ENCODE peak calls at places on chromosome 5, in five cellular contexts. One of them, this sample, is unnamed.

GRCh38 chr5:89613222-89613956 is 730.4 kb upstream of the MEF2C start:
- DNase-seq in WTC11: no peak
- DNase-seq in GM12878: peak
- DNase-seq in HepG2: no peak
- DNase-seq in K562: no peak
- DNase-seq in this sample: no peak

GRCh38 chr5:1745190-1745805 is 54.3 kb downstream of the MRPL36 start:
- DNase-seq in WTC11: peak
- DNase-seq in GM12878: no peak
- DNase-seq in HepG2: no peak
- DNase-seq in K562: no peak
- DNase-seq in this sample: no peak

GRCh38 chr5:160450164-160450932 is 28.7 kb downstream of the PTTG1 start:
- DNase-seq in WTC11: no peak
- DNase-seq in GM12878: no peak
- DNase-seq in HepG2: no peak
- DNase-seq in K562: no peak
- DNase-seq in this sample: no peak

GRCh38 chr5:5304361-5305035 is 118.0 kb upstream of the ICE1 start:
- DNase-seq in WTC11: no peak
- DNase-seq in GM12878: no peak
- DNase-seq in HepG2: no peak
- DNase-seq in K562: no peak
- DNase-seq in this sample: no peak

GRCh38 chr5:141957367-141957993 is 522 bp downstream of the PCDH12 start:
- DNase-seq in WTC11: no peak
- DNase-seq in GM12878: no peak
- DNase-seq in HepG2: no peak
- DNase-seq in K562: no peak
- DNase-seq in this sample: no peak

GRCh38 chr5:98398465-98398864 is 375.0 kb upstream of the RGMB start:
- DNase-seq in WTC11: no peak
- DNase-seq in GM12878: no peak
- DNase-seq in HepG2: no peak
- DNase-seq in K562: no peak
- DNase-seq in this sample: no peak

GRCh38 chr5:179218586-179219330 is 126.5 kb downstream of the ADAMTS2 start:
- DNase-seq in WTC11: no peak
- DNase-seq in GM12878: no peak
- DNase-seq in HepG2: no peak
- DNase-seq in K562: no peak
- DNase-seq in this sample: no peak

GRCh38 chr5:149073217-149073616 is 10.4 kb upstream of the SH3TC2 start:
- DNase-seq in WTC11: no peak
- DNase-seq in GM12878: no peak
- DNase-seq in HepG2: no peak
- DNase-seq in K562: no peak
- DNase-seq in this sample: no peak

GRCh38 chr5:32523625-32524024 is 61.7 kb upstream of the SUB1 start:
- DNase-seq in WTC11: peak
- DNase-seq in GM12878: no peak
- DNase-seq in HepG2: peak
- DNase-seq in K562: no peak
- DNase-seq in this sample: no peak

GRCh38 chr5:31090467-31090866 is 103.0 kb upstream of the CDH6 start:
- DNase-seq in WTC11: no peak
- DNase-seq in GM12878: no peak
- DNase-seq in HepG2: no peak
- DNase-seq in K562: no peak
- DNase-seq in this sample: no peak

GRCh38 chr5:178619390-178619789 is 7.5 kb downstream of the CLK4 start:
- DNase-seq in WTC11: no peak
- DNase-seq in GM12878: no peak
- DNase-seq in HepG2: no peak
- DNase-seq in K562: no peak
- DNase-seq in this sample: no peak

GRCh38 chr5:94031631-94032030 is 290.2 kb upstream of the POU5F2 start:
- DNase-seq in WTC11: no peak
- DNase-seq in GM12878: no peak
- DNase-seq in HepG2: no peak
- DNase-seq in K562: no peak
- DNase-seq in this sample: no peak

GRCh38 chr5:57698785-57699184 is 216.2 kb upstream of the ACTBL2 start:
- DNase-seq in WTC11: no peak
- DNase-seq in GM12878: no peak
- DNase-seq in HepG2: peak
- DNase-seq in K562: no peak
- DNase-seq in this sample: peak

GRCh38 chr5:93622240-93622885 is 39.3 kb downstream of the NR2F1 start:
- DNase-seq in WTC11: no peak
- DNase-seq in GM12878: no peak
- DNase-seq in HepG2: peak
- DNase-seq in K562: no peak
- DNase-seq in this sample: no peak

GRCh38 chr5:139147743-139148079 is 50.5 kb downstream of the SIL1 start:
- DNase-seq in WTC11: no peak
- DNase-seq in GM12878: no peak
- DNase-seq in HepG2: no peak
- DNase-seq in K562: no peak
- DNase-seq in this sample: no peak

DNA sequence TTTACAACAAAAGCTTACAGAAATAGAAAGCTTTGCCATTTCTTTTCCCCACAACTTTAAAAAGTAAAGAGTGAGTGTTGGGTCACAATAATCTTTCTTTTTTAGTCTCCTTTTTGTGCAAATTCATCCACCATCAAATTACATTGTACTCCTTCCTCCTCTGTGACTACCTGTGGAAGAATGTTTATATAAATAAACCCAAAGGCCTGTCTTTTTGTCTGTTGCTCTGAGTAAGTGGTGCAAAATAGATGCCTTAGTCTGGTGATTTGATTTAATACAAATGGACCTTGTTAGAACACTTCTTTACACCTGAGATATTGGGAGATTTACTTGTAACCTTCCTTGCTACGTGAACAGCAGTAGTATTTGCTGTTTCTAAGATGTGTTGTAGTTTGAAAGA is 53.5 kb upstream of the TAF11L2 start:
- DNase-seq in WTC11: no peak
- DNase-seq in GM12878: no peak
- DNase-seq in HepG2: no peak
- DNase-seq in K562: no peak
- DNase-seq in this sample: no peak
- TF ChIP-seq ATF3 in WTC11: no peak
- TF ChIP-seq ATF3 in GM12878: no peak
- TF ChIP-seq ATF3 in HepG2: no peak
- TF ChIP-seq ATF3 in K562: no peak
- TF ChIP-seq ATF3 in this sample: no peak

GRCh38 chr5:173631478-173631877 is 15.0 kb upstream of the BOD1 start:
- DNase-seq in WTC11: no peak
- DNase-seq in GM12878: no peak
- DNase-seq in HepG2: no peak
- DNase-seq in K562: no peak
- DNase-seq in this sample: no peak
- TF ChIP-seq USF2 in WTC11: no peak
- TF ChIP-seq USF2 in GM12878: no peak
- TF ChIP-seq USF2 in HepG2: no peak
- TF ChIP-seq USF2 in K562: no peak
- TF ChIP-seq USF2 in this sample: no peak

GRCh38 chr5:74829413-74829812 is 36.8 kb downstream of the FAM169A start:
- DNase-seq in WTC11: no peak
- DNase-seq in GM12878: no peak
- DNase-seq in HepG2: no peak
- DNase-seq in K562: no peak
- DNase-seq in this sample: no peak
- TF ChIP-seq ATF3 in WTC11: no peak
- TF ChIP-seq ATF3 in GM12878: no peak
- TF ChIP-seq ATF3 in HepG2: no peak
- TF ChIP-seq ATF3 in K562: no peak
- TF ChIP-seq ATF3 in this sample: no peak

GRCh38 chr5:171142617-171143016 is 166.4 kb upstream of the TLX3 start:
- DNase-seq in WTC11: no peak
- DNase-seq in GM12878: no peak
- DNase-seq in HepG2: no peak
- DNase-seq in K562: no peak
- DNase-seq in this sample: no peak

GRCh38 chr5:171143171-171143570 is 165.9 kb upstream of the TLX3 start:
- DNase-seq in WTC11: no peak
- DNase-seq in GM12878: no peak
- DNase-seq in HepG2: no peak
- DNase-seq in K562: no peak
- DNase-seq in this sample: no peak

GRCh38 chr5:171149333-171149732 is 159.7 kb upstream of the TLX3 start:
- DNase-seq in WTC11: no peak
- DNase-seq in GM12878: no peak
- DNase-seq in HepG2: no peak
- DNase-seq in K562: no peak
- DNase-seq in this sample: no peak

GRCh38 chr5:171139227-171139626 is 169.8 kb upstream of the TLX3 start:
- DNase-seq in WTC11: no peak
- DNase-seq in GM12878: no peak
- DNase-seq in HepG2: no peak
- DNase-seq in K562: no peak
- DNase-seq in this sample: no peak

DNA sequence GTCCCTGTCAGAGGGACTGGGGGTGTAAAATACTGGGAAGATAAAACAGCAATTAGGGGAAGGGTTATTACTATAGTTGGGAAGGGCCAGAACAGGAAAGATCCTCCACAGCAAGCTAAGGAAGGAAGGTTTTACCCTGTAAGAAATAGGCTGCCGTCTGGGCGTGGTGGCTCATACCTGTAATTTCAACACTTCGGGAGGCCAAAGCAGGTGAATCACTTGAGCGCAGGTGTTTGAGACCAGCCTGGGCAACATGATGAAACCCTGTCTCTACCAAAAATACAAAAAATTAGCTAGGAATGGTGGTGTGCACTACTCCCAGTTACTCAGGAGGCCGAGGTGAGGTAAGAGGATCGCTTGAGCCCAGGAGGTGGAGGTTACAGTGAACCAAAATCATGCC is 165.1 kb upstream of the TLX3 start:
- DNase-seq in WTC11: no peak
- DNase-seq in GM12878: no peak
- DNase-seq in HepG2: no peak
- DNase-seq in K562: no peak
- DNase-seq in this sample: no peak
- TF ChIP-seq USF2 in WTC11: no peak
- TF ChIP-seq USF2 in GM12878: no peak
- TF ChIP-seq USF2 in HepG2: no peak
- TF ChIP-seq USF2 in K562: no peak
- TF ChIP-seq USF2 in this sample: no peak

DNA sequence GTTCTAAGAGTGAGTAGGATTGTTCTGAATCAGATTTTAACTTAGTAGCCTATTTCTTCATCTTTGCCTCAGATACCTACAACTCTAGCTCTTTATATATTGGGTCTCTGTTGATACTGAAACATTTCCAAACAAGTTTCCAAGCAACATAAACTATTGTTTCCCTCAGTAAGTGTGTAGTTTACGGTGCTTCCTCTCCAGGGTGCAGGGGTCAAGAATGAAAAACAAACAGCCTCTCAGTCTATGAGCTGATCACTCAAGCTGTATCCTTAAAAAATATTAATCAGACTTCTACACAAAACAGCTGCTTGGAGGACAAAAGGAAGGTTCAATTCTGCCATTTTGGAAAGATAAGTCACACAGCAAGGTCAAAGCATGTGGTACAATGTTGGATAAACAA is 75.0 kb downstream of the ADAMTS12 start:
- DNase-seq in WTC11: no peak
- DNase-seq in GM12878: no peak
- DNase-seq in HepG2: no peak
- DNase-seq in K562: no peak
- DNase-seq in this sample: no peak
- TF ChIP-seq ATF3 in WTC11: no peak
- TF ChIP-seq ATF3 in GM12878: no peak
- TF ChIP-seq ATF3 in HepG2: no peak
- TF ChIP-seq ATF3 in K562: no peak
- TF ChIP-seq ATF3 in this sample: no peak

GRCh38 chr5:147532157-147532556 is 22.3 kb upstream of the DPYSL3 start:
- DNase-seq in WTC11: no peak
- DNase-seq in GM12878: no peak
- DNase-seq in HepG2: no peak
- DNase-seq in K562: no peak
- DNase-seq in this sample: no peak

GRCh38 chr5:147539053-147539452 is 29.2 kb upstream of the DPYSL3 start:
- DNase-seq in WTC11: no peak
- DNase-seq in GM12878: no peak
- DNase-seq in HepG2: no peak
- DNase-seq in K562: no peak
- DNase-seq in this sample: no peak

GRCh38 chr5:147538232-147538631 is 28.4 kb upstream of the DPYSL3 start:
- DNase-seq in WTC11: no peak
- DNase-seq in GM12878: no peak
- DNase-seq in HepG2: no peak
- DNase-seq in K562: no peak
- DNase-seq in this sample: no peak

GRCh38 chr5:147530801-147531389 is 21.0 kb upstream of the DPYSL3 start:
- DNase-seq in WTC11: no peak
- DNase-seq in GM12878: no peak
- DNase-seq in HepG2: no peak
- DNase-seq in K562: no peak
- DNase-seq in this sample: no peak

DNA sequence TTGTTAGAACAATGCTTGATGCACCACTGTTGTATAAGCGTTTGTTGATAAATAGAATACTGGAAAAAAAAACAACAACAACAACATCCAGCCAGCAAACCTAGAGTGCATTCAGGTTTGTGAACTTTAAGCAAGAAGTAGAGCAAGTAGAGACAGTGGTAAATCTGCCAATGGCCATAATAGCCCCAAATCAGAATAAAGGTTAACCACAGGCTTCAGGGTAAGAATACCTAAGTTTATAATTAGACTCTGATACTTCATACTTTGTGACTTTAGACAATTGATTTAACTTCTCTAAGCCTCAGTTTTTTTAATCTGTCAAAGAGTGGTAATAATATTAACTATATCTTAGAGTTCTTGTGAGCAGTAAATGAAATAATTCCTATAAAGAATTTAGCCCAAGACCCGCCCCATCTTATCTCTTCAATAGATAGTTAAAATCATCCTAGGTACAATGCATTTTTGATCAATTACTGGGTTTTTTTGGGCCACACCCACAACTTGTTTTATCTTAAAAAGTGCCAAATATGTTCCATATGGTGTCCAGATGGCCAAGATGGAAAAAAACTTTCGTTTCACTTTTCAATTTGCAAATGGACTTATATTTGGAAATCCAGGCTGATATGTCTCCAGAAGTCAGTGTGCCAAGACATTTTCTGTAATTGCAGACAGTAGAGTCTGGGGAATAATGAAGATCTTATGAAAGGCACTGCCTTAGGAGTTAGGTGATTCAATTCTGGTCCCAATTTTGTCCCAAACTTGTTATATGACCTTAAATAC is 24.5 kb upstream of the DPYSL3 start:
- DNase-seq in WTC11: no peak
- DNase-seq in GM12878: no peak
- DNase-seq in HepG2: no peak
- DNase-seq in K562: no peak
- DNase-seq in this sample: no peak
- TF ChIP-seq USF2 in WTC11: no peak
- TF ChIP-seq USF2 in GM12878: no peak
- TF ChIP-seq USF2 in HepG2: no peak
- TF ChIP-seq USF2 in K562: no peak
- TF ChIP-seq USF2 in this sample: no peak